ENCODE peak calls at places on chromosomes 12 and 14, in four cellular contexts. O, B, F and A are unnamed samples.

GRCh38 chr12:108567974-108568652 is 5.7 kb downstream of the ISCU start:
- DNase-seq in O (no peak), B (peak; percentile 77), F (no peak), A (no peak)

GRCh38 chr14:36805116-36805515 is 143.5 kb downstream of the PAX9 start:
- DNase-seq in B (no peak), F (no peak), O (no peak), A (no peak)

GRCh38 chr14:98808494-98809407 is 463.2 kb downstream of the BCL11B start:
- DNase-seq in F (no peak), O (no peak), B (no peak), A (no peak)

GRCh38 chr12:98471085-98471484 is 44.3 kb upstream of the TMPO start:
- DNase-seq in F (no peak), B (no peak), O (no peak), A (no peak)

GRCh38 chr12:101407054-101407437 is 526 bp downstream of the ARL1 start:
- DNase-seq in O (peak; percentile 6), B (no peak), F (no peak), A (no peak)

GRCh38 chr12:72267974-72268373 is 4.2 kb upstream of the TRHDE start:
- DNase-seq in B (no peak), O (no peak), F (no peak), A (no peak)

GRCh38 chr12:85466906-85467305 is 186.9 kb downstream of the ALX1 start:
- DNase-seq in B (no peak), F (no peak), O (no peak), A (no peak)

GRCh38 chr14:84421611-84422010 is 1108.3 kb upstream of the FLRT2 start:
- DNase-seq in B (no peak), O (no peak), F (no peak), A (no peak)

GRCh38 chr14:95875831-95876768 is 532 bp upstream of the TUNAR start:
- DNase-seq in F (no peak), O (no peak), B (no peak), A (peak; percentile 49)

GRCh38 chr14:64654931-64655330 is 49.3 kb upstream of the PLEKHG3 start:
- DNase-seq in B (no peak), F (no peak), O (no peak), A (no peak)

GRCh38 chr12:19574606-19575005 is 135.3 kb downstream of the AEBP2 start:
- DNase-seq in O (peak; percentile 2), F (no peak), B (no peak), A (no peak)

GRCh38 chr14:101721111-101721510 is 40.4 kb upstream of the PPP2R5C start:
- DNase-seq in B (no peak), F (no peak), O (no peak), A (peak; percentile 1)

GRCh38 chr12:8668441-8668840 is 5.8 kb upstream of the MFAP5 start:
- DNase-seq in F (no peak), B (no peak), O (no peak), A (no peak)

GRCh38 chr12:43976027-43976426 is 140.1 kb downstream of the TMEM117 start:
- DNase-seq in O (no peak), B (no peak), F (no peak), A (no peak)

GRCh38 chr14:47966411-47966810 is 291.0 kb upstream of the MDGA2 start:
- DNase-seq in B (no peak), F (no peak), O (no peak), A (no peak)

GRCh38 chr12:68224613-68225285 is 861 bp downstream of the IL26 start:
- DNase-seq in O (no peak), B (no peak), F (no peak), A (no peak)

GRCh38 chr14:101177301-101178055 is 274.0 kb upstream of the RTL1 start:
- DNase-seq in F (no peak), O (no peak), B (no peak), A (no peak)

GRCh38 chr14:31174433-31174832 is 33.2 kb downstream of the HECTD1 start:
- DNase-seq in O (no peak), B (no peak), F (no peak), A (no peak)

GRCh38 chr12:109880049-109880931 is at the start of gene GLTP:
- DNase-seq in B (no peak), O (peak; percentile 58), F (peak; percentile 99), A (peak; percentile 95)

GRCh38 chr12:129706716-129707115 is 197.1 kb downstream of the TMEM132D start:
- DNase-seq in B (no peak), O (no peak), F (no peak), A (no peak)

GRCh38 chr12:94405378-94406116 is 54.1 kb downstream of the CEP83 start:
- DNase-seq in O (no peak), F (no peak), B (peak; percentile 47), A (no peak)

GRCh38 chr14:96090441-96091148 is 51.4 kb downstream of the C14orf132 start:
- DNase-seq in B (no peak), F (no peak), O (no peak), A (no peak)

GRCh38 chr12:90514325-90514724 is 440.7 kb downstream of the CCER1 start:
- DNase-seq in O (no peak), B (no peak), F (no peak), A (no peak)

GRCh38 chr12:42967850-42968249 is 378.3 kb upstream of the PRICKLE1 start:
- DNase-seq in O (no peak), B (no peak), F (no peak), A (no peak)

GRCh38 chr14:71606575-71606974 is 325.7 kb upstream of the RGS6 start:
- DNase-seq in O (no peak), B (no peak), F (no peak), A (no peak)

GRCh38 chr14:105311838-105312237 is 2.7 kb upstream of the PACS2 start:
- DNase-seq in F (no peak), O (no peak), B (no peak), A (no peak)

GRCh38 chr12:39867631-39868030 is 238.2 kb downstream of the SLC2A13 start:
- DNase-seq in F (no peak), O (no peak), B (no peak), A (no peak)

GRCh38 chr12:39866135-39866534 is 239.7 kb downstream of the SLC2A13 start:
- DNase-seq in O (no peak), F (peak; percentile 11), B (no peak), A (no peak)
- TF ChIP-seq FOXK2 in O (no peak), F (no peak), B (no peak), A (no peak)

GRCh38 chr12:26092706-26093105 is 32.1 kb downstream of the BHLHE41 start:
- DNase-seq in B (no peak), O (no peak), F (no peak), A (no peak)

GRCh38 chr12:26090853-26091510 is 33.9 kb downstream of the BHLHE41 start:
- DNase-seq in B (no peak), F (no peak), O (peak; percentile 7), A (no peak)

GRCh38 chr12:26091837-26092236 is 33.0 kb downstream of the BHLHE41 start:
- DNase-seq in B (no peak), O (no peak), F (no peak), A (no peak)

GRCh38 chr12:26088999-26089398 is 35.8 kb downstream of the BHLHE41 start:
- DNase-seq in B (peak; percentile 67), F (no peak), O (no peak), A (no peak)
- TF ChIP-seq FOXK2 in B (no peak), F (no peak), O (no peak), A (no peak)

GRCh38 chr14:58865520-58866281 is 227.9 kb downstream of the DACT1 start:
- DNase-seq in B (no peak), F (no peak), O (no peak), A (no peak)
- TF ChIP-seq FOXK2 in B (no peak), F (no peak), O (no peak), A (no peak)

DNA sequence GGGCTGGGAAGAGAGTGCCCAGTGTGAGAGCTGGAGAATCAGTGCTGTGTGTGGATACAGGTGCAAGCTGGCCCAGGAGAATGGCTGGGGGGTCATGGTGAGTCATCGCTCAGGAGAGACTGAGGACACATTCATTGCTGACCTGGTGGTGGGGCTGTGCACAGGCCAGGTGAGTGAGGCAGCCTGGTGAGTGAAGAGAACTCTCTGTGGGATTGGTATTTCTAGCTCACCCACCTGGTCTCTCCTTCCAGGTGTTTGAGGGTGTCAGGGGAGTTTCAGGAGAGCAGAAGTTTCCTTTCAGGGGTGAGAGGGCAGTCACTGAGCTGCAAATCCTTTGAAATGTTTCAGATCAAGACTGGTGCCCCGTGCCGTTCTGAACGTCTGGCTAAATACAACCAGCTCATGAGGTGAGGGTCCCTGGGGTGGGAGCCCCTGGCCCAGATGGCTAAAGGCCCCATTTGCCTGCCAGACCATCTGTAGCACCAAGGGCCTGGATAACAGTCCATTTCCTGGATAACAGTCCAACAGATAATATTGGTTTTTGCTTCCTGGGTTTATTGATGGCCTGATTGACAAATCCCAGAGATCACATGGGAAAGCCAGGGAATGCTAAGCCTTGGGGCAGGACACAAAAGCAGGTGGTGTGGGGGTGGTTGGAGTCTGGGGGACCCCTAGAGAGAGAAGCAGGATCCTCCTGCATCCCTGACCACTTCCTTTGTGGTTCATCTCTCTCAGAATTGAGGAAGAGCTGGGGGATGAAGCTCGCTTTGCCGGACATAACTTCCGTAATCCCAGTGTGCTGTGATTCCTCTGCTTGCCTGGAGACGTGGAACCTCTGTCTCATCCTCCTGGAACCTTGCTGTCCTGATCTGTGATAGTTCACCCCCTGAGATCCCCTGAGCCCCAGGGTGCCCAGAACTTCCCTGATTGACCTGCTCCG is 5.5 kb upstream of the ATN1 start:
- DNase-seq in F (no peak), O (no peak), B (no peak), A (no peak)
- TF ChIP-seq FOXK2 in F (no peak), O (no peak), B (no peak), A (no peak)

GRCh38 chr12:52073531-52073950 is 3.8 kb downstream of the ATG101 start:
- DNase-seq in O (no peak), B (no peak), F (no peak), A (no peak)
- TF ChIP-seq FOXK2 in O (no peak), B (no peak), F (no peak), A (no peak)

GRCh38 chr14:21860172-21860571 is 186.6 kb upstream of the OR4E1 start:
- DNase-seq in O (peak; percentile 30), B (no peak), F (peak; percentile 13), A (peak; percentile 22)
- TF ChIP-seq FOXK2 in O (no peak), B (no peak), F (no peak), A (no peak)

GRCh38 chr12:105229446-105229845 is 6.5 kb downstream of the APPL2 start:
- DNase-seq in B (no peak), O (no peak), F (no peak), A (no peak)
- TF ChIP-seq FOXK2 in B (no peak), O (no peak), F (no peak), A (no peak)